ENCODE peak calls at places on chromosomes 13 and 19, in seven cellular contexts. One of them, this sample, is unnamed.

GRCh38 chr19:35742121-35742724 is at the start of gene IGFLR1:
- DNase-seq in cardiac muscle cell: no peak
- DNase-seq in upper lobe of right lung: no peak
- DNase-seq in body of pancreas: no peak
- DNase-seq in OCI-LY7: peak; percentile 75
- DNase-seq in HepG2: no peak
- DNase-seq in mammary epithelial cell: no peak
- DNase-seq in this sample: no peak

GRCh38 chr13:27079421-27079958 is 92.1 kb downstream of the USP12 start:
- DNase-seq in HepG2: no peak
- DNase-seq in body of pancreas: no peak
- DNase-seq in cardiac muscle cell: peak; percentile 72
- DNase-seq in upper lobe of right lung: no peak
- DNase-seq in OCI-LY7: no peak
- DNase-seq in mammary epithelial cell: peak; percentile 4
- DNase-seq in this sample: no peak

GRCh38 chr13:101416181-101417042 is at the start of gene NALCN:
- DNase-seq in body of pancreas: peak; percentile 43
- DNase-seq in cardiac muscle cell: peak; percentile 7
- DNase-seq in mammary epithelial cell: peak; percentile 14
- DNase-seq in OCI-LY7: no peak
- DNase-seq in HepG2: no peak
- DNase-seq in upper lobe of right lung: no peak
- DNase-seq in this sample: no peak

GRCh38 chr19:5086725-5087439 is 118.0 kb downstream of the KDM4B start:
- DNase-seq in mammary epithelial cell: no peak
- DNase-seq in OCI-LY7: no peak
- DNase-seq in cardiac muscle cell: no peak
- DNase-seq in body of pancreas: no peak
- DNase-seq in HepG2: no peak
- DNase-seq in upper lobe of right lung: no peak
- DNase-seq in this sample: no peak

GRCh38 chr19:41940443-41941409 is 12.5 kb upstream of the ERFL start:
- DNase-seq in upper lobe of right lung: no peak
- DNase-seq in mammary epithelial cell: no peak
- DNase-seq in OCI-LY7: no peak
- DNase-seq in HepG2: no peak
- DNase-seq in cardiac muscle cell: no peak
- DNase-seq in body of pancreas: no peak
- DNase-seq in this sample: no peak

GRCh38 chr13:49569993-49570689 is 15.2 kb downstream of the RCBTB1 start:
- DNase-seq in body of pancreas: no peak
- DNase-seq in mammary epithelial cell: peak; percentile 87
- DNase-seq in HepG2: no peak
- DNase-seq in upper lobe of right lung: no peak
- DNase-seq in cardiac muscle cell: no peak
- DNase-seq in OCI-LY7: no peak
- DNase-seq in this sample: no peak

GRCh38 chr13:73060251-73061160 is 1.7 kb downstream of the KLF5 start:
- DNase-seq in cardiac muscle cell: peak; percentile 75
- DNase-seq in upper lobe of right lung: no peak
- DNase-seq in OCI-LY7: no peak
- DNase-seq in HepG2: no peak
- DNase-seq in body of pancreas: no peak
- DNase-seq in mammary epithelial cell: peak; percentile 67
- DNase-seq in this sample: no peak

GRCh38 chr13:111177803-111178389 is 62.8 kb downstream of the ARHGEF7 start:
- DNase-seq in mammary epithelial cell: peak; percentile 85
- DNase-seq in HepG2: no peak
- DNase-seq in upper lobe of right lung: no peak
- DNase-seq in OCI-LY7: no peak
- DNase-seq in cardiac muscle cell: peak; percentile 22
- DNase-seq in body of pancreas: no peak
- DNase-seq in this sample: no peak

GRCh38 chr13:43963726-43964125 is 84.0 kb downstream of the LACC1 start:
- DNase-seq in cardiac muscle cell: no peak
- DNase-seq in HepG2: no peak
- DNase-seq in body of pancreas: no peak
- DNase-seq in OCI-LY7: peak; percentile 2
- DNase-seq in mammary epithelial cell: no peak
- DNase-seq in upper lobe of right lung: no peak
- DNase-seq in this sample: no peak

GRCh38 chr19:42267644-42268141 is 1.4 kb upstream of the CIC start:
- DNase-seq in cardiac muscle cell: no peak
- DNase-seq in OCI-LY7: no peak
- DNase-seq in mammary epithelial cell: no peak
- DNase-seq in body of pancreas: no peak
- DNase-seq in upper lobe of right lung: no peak
- DNase-seq in HepG2: no peak
- DNase-seq in this sample: peak; percentile 61

GRCh38 chr19:21474671-21475181 is 30.7 kb upstream of the ZNF429 start:
- DNase-seq in mammary epithelial cell: peak; percentile 64
- DNase-seq in upper lobe of right lung: peak; percentile 85
- DNase-seq in HepG2: no peak
- DNase-seq in cardiac muscle cell: peak; percentile 71
- DNase-seq in body of pancreas: peak; percentile 92
- DNase-seq in OCI-LY7: peak; percentile 89
- DNase-seq in this sample: peak; percentile 82

GRCh38 chr19:17137417-17137816 is 61.8 kb downstream of the MYO9B start:
- DNase-seq in body of pancreas: no peak
- DNase-seq in OCI-LY7: no peak
- DNase-seq in HepG2: no peak
- DNase-seq in upper lobe of right lung: peak; percentile 74
- DNase-seq in cardiac muscle cell: no peak
- DNase-seq in mammary epithelial cell: no peak
- DNase-seq in this sample: no peak
- H3K4me1 ChIP-seq in body of pancreas: peaks cover 50% of the 10 kb centered on the region
- H3K4me1 ChIP-seq in OCI-LY7: peaks cover 40% of the 10 kb centered on the region
- H3K4me1 ChIP-seq in HepG2: peaks cover 66% of the 10 kb centered on the region
- H3K4me1 ChIP-seq in upper lobe of right lung: peaks cover 45% of the 10 kb centered on the region
- H3K4me1 ChIP-seq in cardiac muscle cell: peaks cover 17% of the 10 kb centered on the region
- H3K4me1 ChIP-seq in mammary epithelial cell: peaks cover 18% of the 10 kb centered on the region
- H3K4me1 ChIP-seq in this sample: peaks cover 29% of the 10 kb centered on the region

GRCh38 chr19:51367565-51368365 is 1.0 kb downstream of the CLDND2 start:
- DNase-seq in HepG2: peak; percentile 96
- DNase-seq in cardiac muscle cell: peak; percentile 100
- DNase-seq in body of pancreas: peak; percentile 98
- DNase-seq in mammary epithelial cell: peak; percentile 95
- DNase-seq in OCI-LY7: peak; percentile 98
- DNase-seq in upper lobe of right lung: peak; percentile 99
- DNase-seq in this sample: peak; percentile 100
- H3K4me1 ChIP-seq in HepG2: peaks cover 52% of the 10 kb centered on the region
- H3K4me1 ChIP-seq in cardiac muscle cell: peaks cover 8% of the 10 kb centered on the region
- H3K4me1 ChIP-seq in body of pancreas: peaks cover 37% of the 10 kb centered on the region
- H3K4me1 ChIP-seq in mammary epithelial cell: peaks cover 19% of the 10 kb centered on the region
- H3K4me1 ChIP-seq in OCI-LY7: peaks cover 32% of the 10 kb centered on the region
- H3K4me1 ChIP-seq in upper lobe of right lung: peaks cover 11% of the 10 kb centered on the region
- H3K4me1 ChIP-seq in this sample: peaks cover 20% of the 10 kb centered on the region

DNA sequence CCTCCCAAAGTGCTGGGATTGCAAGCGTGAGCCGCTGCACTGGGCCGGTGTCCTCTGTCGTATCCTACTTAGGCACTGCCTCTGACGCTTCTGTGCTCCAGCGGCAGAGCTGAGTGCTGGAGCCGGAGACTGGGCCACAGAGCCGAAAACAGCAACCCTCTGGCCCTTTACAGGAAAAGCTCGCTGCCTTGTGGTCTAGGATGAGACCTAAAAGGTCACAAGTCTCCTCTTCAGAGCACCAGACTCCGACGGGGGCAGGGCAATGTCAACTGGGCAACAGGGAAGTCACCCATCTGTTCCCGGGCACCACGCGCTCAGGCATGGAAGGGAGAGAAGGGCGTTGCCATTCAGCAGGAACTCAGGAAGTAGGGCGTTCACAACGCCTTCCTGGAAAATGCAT is 91.7 kb downstream of the GADD45B start:
- DNase-seq in cardiac muscle cell: no peak
- DNase-seq in mammary epithelial cell: no peak
- DNase-seq in HepG2: no peak
- DNase-seq in body of pancreas: no peak
- DNase-seq in OCI-LY7: no peak
- DNase-seq in upper lobe of right lung: peak; percentile 90
- DNase-seq in this sample: peak; percentile 85
- H3K4me1 ChIP-seq in cardiac muscle cell: no peaks in the 10 kb centered on the region
- H3K4me1 ChIP-seq in mammary epithelial cell: no peaks in the 10 kb centered on the region
- H3K4me1 ChIP-seq in HepG2: peaks cover 35% of the 10 kb centered on the region
- H3K4me1 ChIP-seq in body of pancreas: no peaks in the 10 kb centered on the region
- H3K4me1 ChIP-seq in OCI-LY7: peaks cover 9% of the 10 kb centered on the region
- H3K4me1 ChIP-seq in upper lobe of right lung: peaks cover 14% of the 10 kb centered on the region
- H3K4me1 ChIP-seq in this sample: no peaks in the 10 kb centered on the region

DNA sequence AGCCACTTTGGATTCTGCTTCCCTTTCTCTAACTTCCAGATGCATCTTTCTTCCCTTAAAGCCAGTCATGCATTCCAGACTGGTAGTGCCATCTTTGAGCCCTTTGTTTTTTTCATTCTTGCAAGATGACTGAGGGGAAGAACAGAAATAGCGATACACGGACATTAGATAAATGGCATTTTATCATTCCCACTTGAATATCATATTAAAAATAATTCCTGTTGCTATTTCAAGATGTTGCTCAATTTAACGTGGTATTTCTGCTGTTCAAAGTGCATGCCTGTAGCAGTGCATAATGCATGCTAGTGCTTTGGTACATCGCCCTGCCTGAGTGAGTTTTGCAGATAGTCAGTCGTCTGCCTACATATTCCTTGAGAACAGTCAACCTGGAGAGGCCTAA is 140.6 kb upstream of the FRY start:
- DNase-seq in OCI-LY7: no peak
- DNase-seq in mammary epithelial cell: no peak
- DNase-seq in upper lobe of right lung: no peak
- DNase-seq in HepG2: no peak
- DNase-seq in cardiac muscle cell: no peak
- DNase-seq in body of pancreas: no peak
- DNase-seq in this sample: no peak
- H3K4me1 ChIP-seq in OCI-LY7: no peaks in the 10 kb centered on the region
- H3K4me1 ChIP-seq in mammary epithelial cell: no peaks in the 10 kb centered on the region
- H3K4me1 ChIP-seq in upper lobe of right lung: peaks cover 14% of the 10 kb centered on the region
- H3K4me1 ChIP-seq in HepG2: no peaks in the 10 kb centered on the region
- H3K4me1 ChIP-seq in cardiac muscle cell: peaks cover 16% of the 10 kb centered on the region
- H3K4me1 ChIP-seq in body of pancreas: peaks cover 8% of the 10 kb centered on the region
- H3K4me1 ChIP-seq in this sample: no peaks in the 10 kb centered on the region

This sample was measured in sigmoid colon.